ENCODE peak calls at places on chromosomes 4 and X, in seven cellular contexts. Q is foreskin keratinocyte, U is tibial artery, D is H9, N is fibroblast of lung, I is heart left ventricle, O is esophagus muscularis mucosa. W is an unnamed sample.

GRCh38 chrX:17564689-17565409 is 172.4 kb upstream of the SCML1 start:
- DNase-seq in Q (no peak), U (peak; percentile 72), D (no peak), N (peak; percentile 73), I (no peak), O (no peak), W (no peak)

GRCh38 chrX:148664171-148664570 is 163.8 kb downstream of the AFF2 start:
- DNase-seq in Q (no peak), U (no peak), D (no peak), N (no peak), I (no peak), O (no peak), W (no peak)

GRCh38 chrX:154750301-154751120 is at the start of gene GAB3:
- DNase-seq in Q (no peak), U (no peak), D (no peak), N (peak; percentile 30), I (no peak), O (no peak), W (peak; percentile 30)

GRCh38 chrX:74593593-74593992 is 20.8 kb downstream of the RLIM start:
- DNase-seq in Q (no peak), U (no peak), D (no peak), N (peak; percentile 5), I (no peak), O (no peak), W (no peak)

GRCh38 chr4:184728858-184729257 is 5.0 kb downstream of the CENPU start:
- DNase-seq in Q (peak; percentile 69), U (no peak), D (no peak), N (peak; percentile 44), I (no peak), O (no peak), W (no peak)

GRCh38 chr4:147054241-147054902 is 108.7 kb upstream of the TTC29 start:
- DNase-seq in Q (no peak), U (no peak), D (no peak), N (peak; percentile 23), I (no peak), O (no peak), W (no peak)

GRCh38 chr4:2962099-2962455 is 1.1 kb downstream of the NOP14 start:
- DNase-seq in Q (no peak), U (no peak), D (no peak), N (no peak), I (no peak), O (no peak), W (peak; percentile 27)

GRCh38 chrX:129472116-129472515 is 51.2 kb downstream of the SMARCA1 start:
- DNase-seq in Q (peak; percentile 29), U (no peak), D (no peak), N (no peak), I (no peak), O (no peak), W (no peak)

GRCh38 chrX:135605906-135606305 is 85.4 kb downstream of the INTS6L start:
- DNase-seq in Q (no peak), U (no peak), D (no peak), N (no peak), I (no peak), O (no peak), W (no peak)

GRCh38 chrX:140766024-140766611 is 56.6 kb downstream of the LINC00632 start:
- DNase-seq in Q (no peak), U (peak; percentile 68), D (peak; percentile 43), N (peak; percentile 76), I (peak; percentile 10), O (no peak), W (peak; percentile 55)

GRCh38 chr4:108477527-108478108 is 142.8 kb upstream of the RPL34 start:
- DNase-seq in Q (no peak), U (no peak), D (no peak), N (no peak), I (no peak), O (no peak), W (no peak)

GRCh38 chrX:154016366-154017076 is 3.2 kb downstream of the IRAK1 start:
- DNase-seq in Q (no peak), U (no peak), D (no peak), N (no peak), I (no peak), O (no peak), W (no peak)

GRCh38 chr4:952881-953573 is 20.3 kb downstream of the DGKQ start:
- DNase-seq in Q (no peak), U (peak; percentile 56), D (no peak), N (no peak), I (peak; percentile 5), O (no peak), W (no peak)

GRCh38 chr4:7383251-7383650 is 51.5 kb downstream of the PSAPL1 start:
- DNase-seq in Q (no peak), U (peak; percentile 25), D (peak; percentile 22), N (no peak), I (no peak), O (no peak), W (no peak)

GRCh38 chr4:71259305-71259704 is 79.5 kb upstream of the SLC4A4 start:
- DNase-seq in Q (no peak), U (peak; percentile 60), D (no peak), N (no peak), I (no peak), O (no peak), W (no peak)

GRCh38 chr4:819401-820229 is 6.3 kb downstream of the CPLX1 start:
- DNase-seq in Q (no peak), U (no peak), D (no peak), N (no peak), I (no peak), O (no peak), W (no peak)

GRCh38 chr4:161172396-161173026 is 991.3 kb downstream of the FSTL5 start:
- DNase-seq in Q (no peak), U (no peak), D (no peak), N (no peak), I (no peak), O (no peak), W (no peak)

GRCh38 chrX:25597561-25597960 is 540.6 kb upstream of the MAGEB18 start:
- DNase-seq in Q (no peak), U (no peak), D (no peak), N (peak; percentile 22), I (no peak), O (no peak), W (no peak)

GRCh38 chrX:64642482-64642881 is 247.2 kb upstream of the MTMR8 start:
- DNase-seq in Q (no peak), U (no peak), D (no peak), N (no peak), I (no peak), O (no peak), W (no peak)

GRCh38 chr4:110849461-110849860 is 226.6 kb upstream of the PITX2 start:
- DNase-seq in Q (no peak), U (no peak), D (no peak), N (no peak), I (no peak), O (no peak), W (no peak)

GRCh38 chr4:36324808-36325207 is 43.4 kb downstream of the DTHD1 start:
- DNase-seq in Q (no peak), U (no peak), D (no peak), N (no peak), I (no peak), O (no peak), W (no peak)

GRCh38 chr4:107423677-107424405 is 296.2 kb downstream of the PAPSS1 start:
- DNase-seq in Q (peak; percentile 16), U (no peak), D (no peak), N (no peak), I (no peak), O (no peak), W (no peak)

GRCh38 chr4:21780158-21780557 is 168.4 kb downstream of the KCNIP4 start:
- DNase-seq in Q (no peak), U (no peak), D (no peak), N (no peak), I (no peak), O (no peak), W (no peak)

GRCh38 chrX:149161438-149162088 is 343.5 kb downstream of the IDS start:
- DNase-seq in Q (no peak), U (no peak), D (no peak), N (no peak), I (no peak), O (no peak), W (no peak)

GRCh38 chrX:85052207-85052606 is 48.5 kb downstream of the APOOL start:
- DNase-seq in Q (peak; percentile 10), U (no peak), D (no peak), N (peak; percentile 39), I (no peak), O (no peak), W (no peak)

GRCh38 chr4:151676301-151676700 is 84.5 kb downstream of the GATB start:
- DNase-seq in Q (peak; percentile 59), U (no peak), D (no peak), N (peak; percentile 65), I (no peak), O (no peak), W (no peak)

GRCh38 chrX:136931661-136932060 is 51.1 kb upstream of the RBMX start:
- DNase-seq in Q (no peak), U (no peak), D (no peak), N (no peak), I (no peak), O (no peak), W (no peak)

GRCh38 chrX:13897571-13897970 is 80.7 kb upstream of the GPM6B start:
- DNase-seq in Q (no peak), U (no peak), D (no peak), N (peak; percentile 53), I (no peak), O (no peak), W (no peak)
- H3K27ac ChIP-seq in Q (peak overlapping the region; percentile 96), U (no peak overlapping the region), D (no peak overlapping the region), N (no peak overlapping the region), I (no peak overlapping the region), O (peak overlapping the region; percentile 18), W (no peak overlapping the region)

GRCh38 chrX:37454537-37455285 is 105.5 kb downstream of the PRRG1 start:
- DNase-seq in Q (peak; percentile 67), U (no peak), D (peak; percentile 48), N (no peak), I (no peak), O (no peak), W (no peak)
- H3K27ac ChIP-seq in Q (peak overlapping the region; percentile 56), U (no peak overlapping the region), D (no peak overlapping the region), N (no peak overlapping the region), I (no peak overlapping the region), O (no peak overlapping the region), W (no peak overlapping the region)

DNA sequence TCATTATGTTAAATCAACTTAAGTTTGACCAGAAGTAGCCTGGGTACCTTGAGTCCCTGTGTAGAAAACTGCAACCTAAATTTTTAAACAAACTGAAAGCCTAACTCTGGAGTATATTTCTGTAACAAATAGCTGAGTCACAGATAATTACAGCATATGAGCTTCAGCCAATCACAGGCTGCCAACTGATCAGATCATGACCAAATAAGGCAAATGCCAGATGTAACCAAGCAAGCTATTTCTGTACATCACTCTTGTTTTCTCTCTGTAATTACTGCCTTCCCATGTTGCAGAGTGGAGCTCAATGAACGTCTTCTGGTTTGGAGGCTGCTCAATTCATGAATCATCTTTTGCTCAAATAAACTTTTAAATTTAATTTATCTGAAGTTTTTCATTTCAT is 980.9 kb upstream of the DIAPH2 start:
- DNase-seq in Q (no peak), U (no peak), D (no peak), N (peak; percentile 59), I (no peak), O (no peak), W (no peak)
- H3K27ac ChIP-seq in Q (no peak overlapping the region), U (no peak overlapping the region), D (no peak overlapping the region), N (no peak overlapping the region), I (no peak overlapping the region), O (no peak overlapping the region), W (no peak overlapping the region)

DNA sequence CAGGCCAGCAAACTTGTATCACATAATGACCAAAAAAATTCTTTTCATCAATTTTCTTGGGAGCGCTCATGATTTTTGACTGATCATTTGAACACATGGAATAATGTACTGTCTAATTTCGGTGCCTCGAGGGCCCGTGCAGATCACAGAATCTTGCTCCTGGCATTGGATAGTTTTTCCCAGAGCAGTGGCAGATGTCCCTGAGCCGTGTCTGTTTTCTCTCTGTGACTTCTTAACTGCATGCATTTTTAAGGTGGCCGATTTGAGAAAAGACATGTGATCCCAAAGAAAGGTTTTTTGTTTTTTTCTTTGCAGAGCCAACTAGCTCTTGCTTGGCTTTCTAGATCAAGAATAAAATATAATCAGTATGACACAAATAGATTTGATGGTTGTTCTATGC is 19.7 kb downstream of the GPRIN3 start:
- DNase-seq in Q (no peak), U (no peak), D (no peak), N (no peak), I (no peak), O (no peak), W (no peak)
- H3K27ac ChIP-seq in Q (no peak overlapping the region), U (no peak overlapping the region), D (no peak overlapping the region), N (no peak overlapping the region), I (peak overlapping the region; percentile 18), O (no peak overlapping the region), W (no peak overlapping the region)

W was measured in naive thymus-derived CD4-positive, alpha-beta T cell.